ENCODE peak calls at places on chromosomes 5 and 9, in seven cellular contexts. One of them, this sample, is unnamed.

GRCh38 chr5:115961413-115962238 is 649 bp upstream of the LVRN start:
- DNase-seq in lung microvascular endothelial cell: no peak
- DNase-seq in T-helper 2 cell: no peak
- DNase-seq in effector CD8-positive, alpha-beta T cell: no peak
- DNase-seq in SHP77 treated with DMSO at 0.1 percent for 48 hours: no peak
- DNase-seq in GM03348: peak; percentile 71
- DNase-seq in EL: peak; percentile 76
- DNase-seq in this sample: no peak

GRCh38 chr5:152514827-152515397 is 109.8 kb upstream of the NMUR2 start:
- DNase-seq in SHP77 treated with DMSO at 0.1 percent for 48 hours: peak; percentile 22
- DNase-seq in lung microvascular endothelial cell: peak; percentile 24
- DNase-seq in effector CD8-positive, alpha-beta T cell: no peak
- DNase-seq in EL: peak; percentile 25
- DNase-seq in T-helper 2 cell: no peak
- DNase-seq in GM03348: peak; percentile 52
- DNase-seq in this sample: no peak

GRCh38 chr9:133694686-133695085 is 43.5 kb downstream of the SARDH start:
- DNase-seq in T-helper 2 cell: no peak
- DNase-seq in effector CD8-positive, alpha-beta T cell: no peak
- DNase-seq in SHP77 treated with DMSO at 0.1 percent for 48 hours: no peak
- DNase-seq in GM03348: no peak
- DNase-seq in EL: no peak
- DNase-seq in lung microvascular endothelial cell: no peak
- DNase-seq in this sample: no peak

GRCh38 chr5:126339215-126339805 is 83.9 kb upstream of the GRAMD2B start:
- DNase-seq in GM03348: peak; percentile 70
- DNase-seq in SHP77 treated with DMSO at 0.1 percent for 48 hours: peak; percentile 37
- DNase-seq in lung microvascular endothelial cell: peak; percentile 71
- DNase-seq in EL: peak; percentile 71
- DNase-seq in T-helper 2 cell: peak; percentile 32
- DNase-seq in effector CD8-positive, alpha-beta T cell: peak; percentile 26
- DNase-seq in this sample: no peak

GRCh38 chr9:94840738-94841137 is 114.2 kb downstream of the AOPEP start:
- DNase-seq in EL: no peak
- DNase-seq in T-helper 2 cell: no peak
- DNase-seq in lung microvascular endothelial cell: no peak
- DNase-seq in SHP77 treated with DMSO at 0.1 percent for 48 hours: no peak
- DNase-seq in effector CD8-positive, alpha-beta T cell: no peak
- DNase-seq in GM03348: no peak
- DNase-seq in this sample: no peak

GRCh38 chr9:134735441-134736175 is 94.0 kb downstream of the COL5A1 start:
- DNase-seq in T-helper 2 cell: no peak
- DNase-seq in GM03348: no peak
- DNase-seq in EL: no peak
- DNase-seq in effector CD8-positive, alpha-beta T cell: no peak
- DNase-seq in lung microvascular endothelial cell: no peak
- DNase-seq in SHP77 treated with DMSO at 0.1 percent for 48 hours: no peak
- DNase-seq in this sample: no peak

GRCh38 chr5:125298258-125298657 is 551.8 kb upstream of the ZNF608 start:
- DNase-seq in SHP77 treated with DMSO at 0.1 percent for 48 hours: no peak
- DNase-seq in EL: no peak
- DNase-seq in T-helper 2 cell: no peak
- DNase-seq in effector CD8-positive, alpha-beta T cell: no peak
- DNase-seq in GM03348: no peak
- DNase-seq in lung microvascular endothelial cell: no peak
- DNase-seq in this sample: no peak

GRCh38 chr5:149046196-149046829 is 16.5 kb downstream of the SH3TC2 start:
- DNase-seq in lung microvascular endothelial cell: no peak
- DNase-seq in effector CD8-positive, alpha-beta T cell: no peak
- DNase-seq in T-helper 2 cell: no peak
- DNase-seq in EL: peak; percentile 33
- DNase-seq in SHP77 treated with DMSO at 0.1 percent for 48 hours: no peak
- DNase-seq in GM03348: no peak
- DNase-seq in this sample: no peak

GRCh38 chr9:37953775-37954437 is 50.0 kb upstream of the SLC25A51 start:
- DNase-seq in EL: peak; percentile 99
- DNase-seq in lung microvascular endothelial cell: peak; percentile 99
- DNase-seq in effector CD8-positive, alpha-beta T cell: no peak
- DNase-seq in T-helper 2 cell: no peak
- DNase-seq in SHP77 treated with DMSO at 0.1 percent for 48 hours: no peak
- DNase-seq in GM03348: peak; percentile 87
- DNase-seq in this sample: peak; percentile 99

GRCh38 chr9:35516481-35516880 is 26.6 kb downstream of the RUSC2 start:
- DNase-seq in lung microvascular endothelial cell: peak; percentile 64
- DNase-seq in GM03348: peak; percentile 59
- DNase-seq in T-helper 2 cell: no peak
- DNase-seq in EL: peak; percentile 92
- DNase-seq in SHP77 treated with DMSO at 0.1 percent for 48 hours: no peak
- DNase-seq in effector CD8-positive, alpha-beta T cell: no peak
- DNase-seq in this sample: peak; percentile 64

GRCh38 chr9:72814083-72814482 is 138.8 kb downstream of the ALDH1A1 start:
- DNase-seq in EL: no peak
- DNase-seq in T-helper 2 cell: no peak
- DNase-seq in SHP77 treated with DMSO at 0.1 percent for 48 hours: no peak
- DNase-seq in GM03348: no peak
- DNase-seq in effector CD8-positive, alpha-beta T cell: no peak
- DNase-seq in lung microvascular endothelial cell: no peak
- DNase-seq in this sample: no peak

GRCh38 chr5:164010900-164011299 is 505.5 kb downstream of the MAT2B start:
- DNase-seq in lung microvascular endothelial cell: no peak
- DNase-seq in EL: no peak
- DNase-seq in GM03348: no peak
- DNase-seq in SHP77 treated with DMSO at 0.1 percent for 48 hours: no peak
- DNase-seq in effector CD8-positive, alpha-beta T cell: no peak
- DNase-seq in T-helper 2 cell: no peak
- DNase-seq in this sample: no peak

This sample was measured in kidney epithelial cell.